ENCODE peak calls at places on chromosome 21, in five cellular contexts. One of them, this sample, is unnamed.

GRCh38 chr21:30990514-30991304 is 47.6 kb downstream of the KRTAP19-8 start:
- DNase-seq in IMR-90: no peak
- DNase-seq in K562: no peak
- DNase-seq in HepG2: no peak
- DNase-seq in H1: no peak
- DNase-seq in this sample: no peak

GRCh38 chr21:28521932-28522826 is 470.5 kb downstream of the LTN1 start:
- DNase-seq in IMR-90: peak
- DNase-seq in H1: peak
- DNase-seq in K562: no peak
- DNase-seq in HepG2: no peak
- DNase-seq in this sample: no peak

GRCh38 chr21:16198546-16198945 is 468.8 kb downstream of the USP25 start:
- DNase-seq in K562: no peak
- DNase-seq in H1: no peak
- DNase-seq in IMR-90: no peak
- DNase-seq in HepG2: no peak
- DNase-seq in this sample: no peak

GRCh38 chr21:33036430-33037162 is 10.9 kb downstream of the OLIG2 start:
- DNase-seq in HepG2: no peak
- DNase-seq in K562: no peak
- DNase-seq in IMR-90: peak
- DNase-seq in H1: no peak
- DNase-seq in this sample: no peak

GRCh38 chr21:33121715-33122475 is 52.0 kb downstream of the OLIG1 start:
- DNase-seq in IMR-90: peak
- DNase-seq in HepG2: no peak
- DNase-seq in K562: peak
- DNase-seq in H1: no peak
- DNase-seq in this sample: no peak

GRCh38 chr21:29849735-29850176 is 90.0 kb downstream of the GRIK1 start:
- DNase-seq in H1: peak
- DNase-seq in HepG2: peak
- DNase-seq in K562: peak
- DNase-seq in IMR-90: peak
- DNase-seq in this sample: peak

GRCh38 chr21:22062472-22063139 is 1064.4 kb downstream of the NCAM2 start:
- DNase-seq in K562: no peak
- DNase-seq in HepG2: no peak
- DNase-seq in H1: no peak
- DNase-seq in IMR-90: no peak
- DNase-seq in this sample: no peak

GRCh38 chr21:29669416-29669815 is 270.4 kb downstream of the GRIK1 start:
- DNase-seq in HepG2: no peak
- DNase-seq in IMR-90: no peak
- DNase-seq in H1: no peak
- DNase-seq in K562: no peak
- DNase-seq in this sample: no peak

GRCh38 chr21:33115586-33116541 is 45.9 kb downstream of the OLIG1 start:
- DNase-seq in HepG2: no peak
- DNase-seq in K562: no peak
- DNase-seq in IMR-90: no peak
- DNase-seq in H1: no peak
- DNase-seq in this sample: no peak

GRCh38 chr21:33238565-33239255 is 9.0 kb downstream of the IFNAR2 start:
- DNase-seq in K562: no peak
- DNase-seq in IMR-90: no peak
- DNase-seq in H1: no peak
- DNase-seq in HepG2: no peak
- DNase-seq in this sample: no peak

GRCh38 chr21:25307489-25307888 is 299.8 kb downstream of the MRPL39 start:
- DNase-seq in HepG2: no peak
- DNase-seq in IMR-90: peak
- DNase-seq in K562: no peak
- DNase-seq in H1: no peak
- DNase-seq in this sample: no peak

GRCh38 chr21:31042080-31042464 is 3.8 kb upstream of the KRTAP19-8 start:
- DNase-seq in H1: no peak
- DNase-seq in IMR-90: no peak
- DNase-seq in K562: no peak
- DNase-seq in HepG2: no peak
- DNase-seq in this sample: no peak

GRCh38 chr21:27062441-27062840 is 95.6 kb upstream of the ADAMTS5 start:
- DNase-seq in IMR-90: no peak
- DNase-seq in HepG2: no peak
- DNase-seq in K562: no peak
- DNase-seq in H1: no peak
- DNase-seq in this sample: no peak

GRCh38 chr21:24045775-24046215 is 1561.5 kb downstream of the MRPL39 start:
- DNase-seq in K562: peak
- DNase-seq in IMR-90: peak
- DNase-seq in HepG2: no peak
- DNase-seq in H1: no peak
- DNase-seq in this sample: no peak

GRCh38 chr21:25967566-25968438 is 202.8 kb downstream of the APP start:
- DNase-seq in K562: no peak
- DNase-seq in HepG2: no peak
- DNase-seq in IMR-90: no peak
- DNase-seq in H1: no peak
- DNase-seq in this sample: no peak

GRCh38 chr21:32741336-32741735 is 13.5 kb upstream of the SYNJ1 start:
- DNase-seq in IMR-90: no peak
- DNase-seq in HepG2: no peak
- DNase-seq in H1: no peak
- DNase-seq in K562: no peak
- DNase-seq in this sample: no peak

GRCh38 chr21:32410916-32411315 is 1.6 kb upstream of the EVA1C start:
- DNase-seq in H1: no peak
- DNase-seq in HepG2: no peak
- DNase-seq in K562: no peak
- DNase-seq in IMR-90: no peak
- DNase-seq in this sample: no peak

GRCh38 chr21:28333455-28334108 is 659.1 kb downstream of the LTN1 start:
- DNase-seq in K562: no peak
- DNase-seq in H1: no peak
- DNase-seq in IMR-90: peak
- DNase-seq in HepG2: peak
- DNase-seq in this sample: no peak

GRCh38 chr21:33947451-33948095 is 32.0 kb upstream of the ATP5PO start:
- DNase-seq in H1: peak
- DNase-seq in HepG2: peak
- DNase-seq in IMR-90: peak
- DNase-seq in K562: peak
- DNase-seq in this sample: peak

GRCh38 chr21:29378814-29379213 is 80.1 kb downstream of the BACH1 start:
- DNase-seq in H1: no peak
- DNase-seq in K562: no peak
- DNase-seq in IMR-90: peak
- DNase-seq in HepG2: no peak
- DNase-seq in this sample: no peak

GRCh38 chr21:34344584-34344983 is 19.2 kb upstream of the KCNE2 start:
- DNase-seq in HepG2: no peak
- DNase-seq in H1: no peak
- DNase-seq in IMR-90: peak
- DNase-seq in K562: no peak
- DNase-seq in this sample: no peak

GRCh38 chr21:16029065-16029464 is 299.3 kb downstream of the USP25 start:
- DNase-seq in H1: no peak
- DNase-seq in IMR-90: no peak
- DNase-seq in HepG2: no peak
- DNase-seq in K562: no peak
- DNase-seq in this sample: no peak

GRCh38 chr21:25901580-25901979 is 166.8 kb downstream of the GABPA start:
- DNase-seq in H1: no peak
- DNase-seq in K562: no peak
- DNase-seq in HepG2: no peak
- DNase-seq in IMR-90: peak
- DNase-seq in this sample: no peak

GRCh38 chr21:31293986-31294385 is 50.1 kb downstream of the TIAM1 start:
- DNase-seq in K562: no peak
- DNase-seq in HepG2: no peak
- DNase-seq in H1: no peak
- DNase-seq in IMR-90: peak
- DNase-seq in this sample: peak

GRCh38 chr21:31879251-31879650 is 6.4 kb downstream of the HUNK start:
- DNase-seq in HepG2: no peak
- DNase-seq in K562: no peak
- DNase-seq in IMR-90: no peak
- DNase-seq in H1: no peak
- DNase-seq in this sample: no peak

GRCh38 chr21:34992180-34992579 is 56.9 kb downstream of the RUNX1 start:
- DNase-seq in H1: no peak
- DNase-seq in IMR-90: no peak
- DNase-seq in HepG2: no peak
- DNase-seq in K562: no peak
- DNase-seq in this sample: no peak

GRCh38 chr21:19995253-19995652 is 1003.0 kb upstream of the NCAM2 start:
- DNase-seq in H1: no peak
- DNase-seq in IMR-90: no peak
- DNase-seq in HepG2: no peak
- DNase-seq in K562: no peak
- DNase-seq in this sample: no peak

GRCh38 chr21:31343680-31344480 is at the start of gene TIAM1:
- DNase-seq in HepG2: no peak
- DNase-seq in IMR-90: peak
- DNase-seq in K562: no peak
- DNase-seq in H1: peak
- DNase-seq in this sample: no peak

GRCh38 chr21:16195476-16195875 is 465.7 kb downstream of the USP25 start:
- DNase-seq in HepG2: no peak
- DNase-seq in IMR-90: peak
- DNase-seq in K562: no peak
- DNase-seq in H1: no peak
- DNase-seq in this sample: no peak

GRCh38 chr21:28851645-28852044 is 141.0 kb downstream of the LTN1 start:
- DNase-seq in HepG2: no peak
- DNase-seq in IMR-90: no peak
- DNase-seq in H1: no peak
- DNase-seq in K562: no peak
- DNase-seq in this sample: no peak

DNA sequence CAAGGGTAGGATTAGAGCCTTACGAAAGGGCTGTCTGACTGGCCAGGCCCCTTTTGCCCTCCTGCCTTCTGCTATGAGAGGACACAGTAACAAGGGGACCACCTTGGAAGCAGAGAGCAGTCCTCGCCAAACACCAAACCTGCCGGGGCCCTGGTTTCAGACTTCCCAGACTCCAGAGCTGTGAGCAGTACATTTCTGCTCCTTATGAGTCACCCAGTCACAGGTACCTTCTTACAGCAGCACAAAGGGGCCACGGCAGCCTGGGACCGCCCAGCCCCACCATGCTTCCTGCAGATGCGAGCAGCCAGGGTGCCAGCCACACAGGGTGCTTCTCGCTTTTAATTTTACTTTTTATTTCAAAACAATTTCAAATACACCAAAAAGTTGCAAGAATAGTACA is 17.2 kb upstream of the POFUT2 start:
- DNase-seq in H1: no peak
- DNase-seq in IMR-90: no peak
- DNase-seq in HepG2: no peak
- DNase-seq in K562: no peak
- DNase-seq in this sample: no peak
- TF ChIP-seq MAFK in H1: no peak
- TF ChIP-seq MAFK in IMR-90: no peak
- TF ChIP-seq MAFK in HepG2: no peak
- TF ChIP-seq MAFK in K562: no peak
- TF ChIP-seq MAFK in this sample: no peak

DNA sequence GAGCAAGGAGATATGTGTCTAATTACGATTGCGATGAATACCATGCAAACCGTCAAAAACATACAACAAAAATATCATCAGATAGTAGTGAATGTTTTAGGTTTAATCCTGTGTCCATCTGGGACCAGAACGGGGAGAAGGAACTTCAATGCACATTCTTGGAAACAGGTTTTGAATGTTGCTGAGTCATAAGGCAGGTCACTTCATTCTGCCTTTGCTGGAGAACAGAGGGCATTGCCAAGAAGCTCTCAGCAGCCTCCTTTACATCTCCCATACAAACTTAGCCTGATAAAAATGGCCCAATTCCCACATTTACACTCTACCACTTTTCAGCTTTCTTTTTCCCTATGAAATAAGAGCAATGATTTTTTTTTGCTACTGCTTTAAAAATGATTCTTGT is 78.0 kb upstream of the KCNJ6 start:
- DNase-seq in HepG2: no peak
- DNase-seq in IMR-90: no peak
- DNase-seq in H1: no peak
- DNase-seq in K562: peak
- DNase-seq in this sample: no peak
- TF ChIP-seq MAFK in HepG2: no peak
- TF ChIP-seq MAFK in IMR-90: no peak
- TF ChIP-seq MAFK in H1: no peak
- TF ChIP-seq MAFK in K562: peak
- TF ChIP-seq MAFK in this sample: no peak

GRCh38 chr21:37737497-37737896 is 178.8 kb downstream of the KCNJ6 start:
- DNase-seq in HepG2: no peak
- DNase-seq in K562: no peak
- DNase-seq in IMR-90: no peak
- DNase-seq in H1: no peak
- DNase-seq in this sample: no peak

GRCh38 chr21:37746849-37747248 is 169.4 kb downstream of the KCNJ6 start:
- DNase-seq in IMR-90: no peak
- DNase-seq in H1: no peak
- DNase-seq in K562: peak
- DNase-seq in HepG2: no peak
- DNase-seq in this sample: no peak

GRCh38 chr21:37737996-37738395 is 178.3 kb downstream of the KCNJ6 start:
- DNase-seq in IMR-90: no peak
- DNase-seq in HepG2: no peak
- DNase-seq in H1: no peak
- DNase-seq in K562: no peak
- DNase-seq in this sample: no peak

GRCh38 chr21:37742115-37742514 is 174.1 kb downstream of the KCNJ6 start:
- DNase-seq in HepG2: no peak
- DNase-seq in IMR-90: no peak
- DNase-seq in H1: no peak
- DNase-seq in K562: no peak
- DNase-seq in this sample: no peak

GRCh38 chr21:37742532-37742931 is 173.7 kb downstream of the KCNJ6 start:
- DNase-seq in K562: no peak
- DNase-seq in H1: no peak
- DNase-seq in IMR-90: peak
- DNase-seq in HepG2: no peak
- DNase-seq in this sample: no peak
- TF ChIP-seq MAFK in K562: no peak
- TF ChIP-seq MAFK in H1: no peak
- TF ChIP-seq MAFK in IMR-90: no peak
- TF ChIP-seq MAFK in HepG2: no peak
- TF ChIP-seq MAFK in this sample: no peak

GRCh38 chr21:41877901-41878830 is 978 bp downstream of the PRDM15 start:
- DNase-seq in K562: peak
- DNase-seq in H1: no peak
- DNase-seq in IMR-90: peak
- DNase-seq in HepG2: no peak
- DNase-seq in this sample: peak
- TF ChIP-seq MAFK in K562: no peak
- TF ChIP-seq MAFK in H1: no peak
- TF ChIP-seq MAFK in IMR-90: no peak
- TF ChIP-seq MAFK in HepG2: no peak
- TF ChIP-seq MAFK in this sample: no peak